ENCODE peak calls at places on chromosomes 5 and 9, in six cellular contexts. N is CD8-positive, alpha-beta T cell; U is psoas muscle; I is upper lobe of right lung; F is endothelial cell of umbilical vein; V is CD4-positive, alpha-beta memory T cell. S is an unnamed sample.

GRCh38 chr5:16809816-16810502 is 126.1 kb downstream of the MYO10 start:
- DNase-seq in V (no peak), U (no peak), F (no peak), I (no peak), N (no peak), S (no peak)

GRCh38 chr5:137372386-137373160 is 126.6 kb downstream of the SPOCK1 start:
- DNase-seq in N (no peak), U (no peak), I (no peak), F (no peak), V (no peak), S (no peak)

GRCh38 chr9:37034938-37035471 is 937 bp upstream of the PAX5 start:
- DNase-seq in I (no peak), V (no peak), F (no peak), U (no peak), N (no peak), S (no peak)

GRCh38 chr9:97059661-97060060 is 20.7 kb upstream of the CTSV start:
- DNase-seq in U (no peak), F (no peak), I (no peak), N (no peak), V (no peak), S (no peak)

GRCh38 chr5:93331864-93332263 is 249.2 kb downstream of the NR2F1-AS1 start:
- DNase-seq in U (no peak), I (no peak), V (no peak), N (no peak), F (no peak), S (no peak)

GRCh38 chr9:69945671-69946141 is 97.9 kb upstream of the MAMDC2 start:
- DNase-seq in N (no peak), I (no peak), V (no peak), F (peak; percentile 62), U (peak; percentile 33), S (no peak)

GRCh38 chr5:1639757-1640156 is 116.0 kb upstream of the LPCAT1 start:
- DNase-seq in V (no peak), N (no peak), I (peak; percentile 33), U (no peak), F (no peak), S (no peak)

GRCh38 chr9:18268381-18268780 is 205.6 kb upstream of the ADAMTSL1 start:
- DNase-seq in I (no peak), F (peak; percentile 35), U (no peak), V (no peak), N (no peak), S (no peak)

GRCh38 chr5:129496410-129496809 is 36.3 kb downstream of the ADAMTS19 start:
- DNase-seq in F (no peak), I (no peak), V (no peak), U (no peak), N (no peak), S (no peak)

GRCh38 chr5:86837610-86838009 is 219.9 kb downstream of the COX7C start:
- DNase-seq in F (no peak), U (no peak), N (no peak), I (no peak), V (no peak), S (no peak)

GRCh38 chr5:168655316-168655715 is 76.1 kb upstream of the PANK3 start:
- DNase-seq in I (no peak), U (no peak), F (no peak), V (no peak), N (no peak), S (no peak)

GRCh38 chr5:139663752-139664151 is 15.6 kb downstream of the CXXC5 start:
- DNase-seq in U (no peak), N (no peak), V (no peak), F (no peak), I (peak; percentile 64), S (no peak)
- H3K4me1 ChIP-seq in U (peaks cover 96% of the 10 kb centered on the region), N (peaks cover 22% of the 10 kb centered on the region), V (peaks cover 26% of the 10 kb centered on the region), F (peaks cover 41% of the 10 kb centered on the region), I (peaks cover 75% of the 10 kb centered on the region), S (peaks cover 21% of the 10 kb centered on the region)

GRCh38 chr9:33524431-33524947 is 438 bp downstream of the ANKRD18B start:
- DNase-seq in I (no peak), F (peak; percentile 51), V (no peak), U (no peak), N (peak; percentile 5), S (peak; percentile 12)
- H3K4me3 ChIP-seq in I (peak overlapping the region; percentile 16), F (peak overlapping the region; percentile 81), V (peak overlapping the region; percentile 40), U (peak overlapping the region; percentile 62), N (peak overlapping the region; percentile 48), S (no peak overlapping the region)

GRCh38 chr5:50343715-50344114 is 97.4 kb downstream of the EMB start:
- DNase-seq in F (no peak), I (no peak), U (no peak), V (no peak), N (no peak), S (no peak)

DNA sequence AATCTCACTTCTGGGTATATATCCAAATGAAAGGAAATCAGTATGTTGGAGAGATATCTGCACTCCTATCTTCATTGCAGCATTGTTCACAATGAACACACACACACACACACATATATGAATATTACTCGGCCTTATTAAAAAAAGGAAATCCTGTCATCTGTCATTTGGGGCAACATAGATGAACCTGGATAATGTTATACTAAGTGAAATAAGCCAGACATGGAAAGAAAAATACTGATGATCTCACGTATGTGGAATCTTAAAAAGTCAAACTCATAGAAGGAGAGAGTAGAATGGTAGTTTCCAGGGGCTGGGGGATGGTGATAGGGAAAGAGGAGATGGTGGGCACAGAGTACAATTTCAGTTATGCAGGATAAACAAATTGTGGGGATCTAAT is 100.3 kb downstream of the EMB start:
- DNase-seq in F (no peak), N (no peak), I (no peak), U (no peak), V (no peak), S (no peak)
- H3K9me3 ChIP-seq in F (peaks cover 1% of the 10 kb centered on the region), N (no peaks in the 10 kb centered on the region), I (no peaks in the 10 kb centered on the region), U (no peaks in the 10 kb centered on the region), V (no peaks in the 10 kb centered on the region), S (no peaks in the 10 kb centered on the region)

DNA sequence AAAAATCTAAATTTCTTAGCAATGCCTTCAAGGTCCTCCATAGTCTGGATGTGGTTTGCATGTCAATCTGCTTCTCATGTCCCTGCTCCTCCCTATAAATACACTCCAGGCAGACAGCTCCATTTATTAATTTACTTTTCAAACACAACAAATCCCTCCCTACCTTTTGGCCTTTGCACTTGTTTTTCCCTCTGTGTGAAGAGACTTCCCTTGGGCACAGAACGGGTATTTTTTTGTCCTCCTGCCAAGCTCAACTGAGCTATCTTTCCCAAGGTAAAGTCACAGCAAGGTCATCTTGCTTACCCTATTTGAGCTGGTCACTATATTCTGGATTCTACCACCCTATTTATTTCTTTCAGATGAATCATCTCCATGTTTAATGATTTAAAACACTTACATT is 159.6 kb upstream of the ANKH start:
- DNase-seq in N (no peak), I (no peak), V (no peak), F (no peak), U (no peak), S (no peak)
- H3K4me1 ChIP-seq in N (no peaks in the 10 kb centered on the region), I (no peaks in the 10 kb centered on the region), V (no peaks in the 10 kb centered on the region), F (no peaks in the 10 kb centered on the region), U (no peaks in the 10 kb centered on the region), S (no peaks in the 10 kb centered on the region)

DNA sequence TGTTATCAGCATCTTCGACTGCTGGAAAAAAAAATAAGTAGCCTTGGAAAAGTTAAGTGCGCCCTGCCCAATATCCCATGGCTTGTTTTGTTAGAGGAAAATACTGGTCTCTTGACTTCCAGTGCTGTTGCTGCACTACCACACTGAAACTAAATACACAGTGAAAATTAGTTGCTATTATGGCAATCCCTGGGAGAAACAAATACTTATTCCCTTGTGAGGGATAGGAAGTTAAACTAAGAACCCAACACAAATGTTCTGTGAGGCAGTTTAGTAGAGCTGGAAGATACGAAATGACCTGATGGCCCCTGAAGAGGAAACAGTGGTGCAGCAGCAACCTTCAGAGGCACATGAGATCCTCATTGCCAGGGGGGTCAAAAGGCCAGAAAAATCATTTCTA is 164.0 kb downstream of the ARL15 start:
- DNase-seq in U (no peak), V (no peak), N (no peak), I (no peak), F (no peak), S (no peak)
- H3K4me3 ChIP-seq in U (no peak overlapping the region), V (no peak overlapping the region), N (no peak overlapping the region), I (no peak overlapping the region), F (no peak overlapping the region), S (no peak overlapping the region)

GRCh38 chr5:178699854-178700253 is 30.6 kb downstream of the ZNF354A start:
- DNase-seq in F (no peak), V (no peak), N (no peak), U (no peak), I (no peak), S (no peak)

GRCh38 chr5:178703015-178703414 is 27.4 kb downstream of the ZNF354A start:
- DNase-seq in U (no peak), F (no peak), V (no peak), I (no peak), N (no peak), S (no peak)
- H3K9me3 ChIP-seq in U (peaks cover 30% of the 10 kb centered on the region), F (no peaks in the 10 kb centered on the region), V (peaks cover 9% of the 10 kb centered on the region), I (peaks cover 31% of the 10 kb centered on the region), N (peaks cover 9% of the 10 kb centered on the region), S (peaks cover 37% of the 10 kb centered on the region)

S was measured in CD4-positive, CD25-positive, alpha-beta regulatory T cell.